ENCODE peak calls at places on chromosome 20, in nine cellular contexts. Y is A673; B is neural progenitor cell; K is fibroblast of pulmonary artery; E is pancreas; T is heart right ventricle; S is CD8-positive, alpha-beta T cell; X is foreskin fibroblast; H is esophagus squamous epithelium. Z is an unnamed sample.

GRCh38 chr20:38126146-38126912 is 38.7 kb downstream of the TGM2 start:
- DNase-seq in E (peak), X (no peak), Y (no peak), T (no peak), K (peak), H (no peak), B (no peak), S (no peak), Z (no peak)

GRCh38 chr20:50916257-50916656 is 15.0 kb downstream of the ADNP start:
- DNase-seq in S (no peak), B (no peak), T (no peak), E (no peak), Y (peak), K (peak), X (peak), H (no peak), Z (no peak)

GRCh38 chr20:52132337-52132736 is 59.2 kb downstream of the ZFP64 start:
- DNase-seq in E (no peak), X (no peak), Y (no peak), T (no peak), K (no peak), S (no peak), B (no peak), H (no peak), Z (no peak)

GRCh38 chr20:13857961-13858360 is 73.1 kb downstream of the NDUFAF5 start:
- DNase-seq in Y (no peak), T (no peak), K (no peak), S (no peak), X (no peak), B (no peak), H (no peak), E (no peak), Z (no peak)

GRCh38 chr20:50077818-50078601 is 34.9 kb downstream of the UBE2V1 start:
- DNase-seq in S (no peak), X (no peak), E (no peak), B (no peak), H (no peak), K (no peak), Y (no peak), T (no peak), Z (no peak)

GRCh38 chr20:420721-421574 is 12.8 kb downstream of the RBCK1 start:
- DNase-seq in Y (peak), E (peak), K (no peak), T (no peak), S (no peak), B (no peak), X (no peak), H (no peak), Z (no peak)

GRCh38 chr20:19692685-19693119 is 65.4 kb upstream of the RIN2 start:
- DNase-seq in Y (peak), B (peak), H (no peak), E (peak), S (peak), X (no peak), T (peak), K (peak), Z (no peak)

GRCh38 chr20:32231847-32232246 is 24.2 kb downstream of the POFUT1 start:
- DNase-seq in T (no peak), B (no peak), H (no peak), S (peak), E (no peak), X (no peak), Y (peak), K (peak), Z (peak)

GRCh38 chr20:10453241-10453640 is 18.1 kb downstream of the SLX4IP start:
- DNase-seq in X (no peak), T (no peak), S (peak), Y (no peak), K (no peak), B (no peak), E (no peak), H (no peak), Z (no peak)

GRCh38 chr20:45935416-45936046 is 1.0 kb downstream of the PCIF1 start:
- DNase-seq in X (no peak), H (no peak), K (no peak), T (no peak), B (no peak), S (no peak), E (peak), Y (no peak), Z (no peak)

GRCh38 chr20:47271216-47271615 is 85.3 kb downstream of the ZMYND8 start:
- DNase-seq in Y (no peak), B (no peak), E (no peak), S (no peak), X (no peak), K (no peak), H (no peak), T (no peak), Z (no peak)

GRCh38 chr20:39661833-39662232 is 699.7 kb downstream of the DHX35 start:
- DNase-seq in K (peak), T (no peak), B (no peak), H (no peak), Y (peak), X (peak), E (no peak), S (no peak), Z (peak)

GRCh38 chr20:46388201-46388836 is 18.1 kb downstream of the ELMO2 start:
- DNase-seq in Y (no peak), B (no peak), H (no peak), S (no peak), X (no peak), K (no peak), E (no peak), T (no peak), Z (no peak)

GRCh38 chr20:46568570-46569129 is 18.2 kb upstream of the OCSTAMP start:
- DNase-seq in S (no peak), Y (peak), X (peak), K (peak), E (peak), H (no peak), B (no peak), T (peak), Z (no peak)

GRCh38 chr20:37734228-37734980 is 40.6 kb downstream of the CTNNBL1 start:
- DNase-seq in B (no peak), S (no peak), T (no peak), Y (no peak), K (peak), E (no peak), H (no peak), X (no peak), Z (no peak)

GRCh38 chr20:51513545-51513944 is 29.0 kb downstream of the NFATC2 start:
- DNase-seq in B (no peak), S (no peak), K (no peak), T (no peak), E (no peak), Y (no peak), X (no peak), H (no peak), Z (no peak)

GRCh38 chr20:6395695-6396094 is 272.9 kb upstream of the FERMT1 start:
- DNase-seq in X (no peak), T (no peak), S (no peak), E (no peak), Y (peak), K (peak), B (no peak), H (no peak), Z (no peak)

GRCh38 chr20:29319725-29320124 is 1937.7 kb upstream of the DEFB115 start:
- DNase-seq in X (no peak), E (peak), T (no peak), B (no peak), K (no peak), S (peak), Y (no peak), H (no peak), Z (no peak)

GRCh38 chr20:5090191-5090590 is 29.6 kb downstream of the PCNA start:
- DNase-seq in S (no peak), X (no peak), H (no peak), K (peak), Y (no peak), E (no peak), T (peak), B (no peak), Z (no peak)

GRCh38 chr20:20205141-20205861 is 153.0 kb downstream of the CFAP61 start:
- DNase-seq in T (no peak), E (no peak), H (no peak), B (no peak), Y (no peak), K (no peak), X (no peak), S (no peak), Z (no peak)

GRCh38 chr20:22692119-22692475 is 107.7 kb upstream of the FOXA2 start:
- DNase-seq in T (no peak), E (no peak), B (no peak), H (no peak), X (no peak), K (no peak), S (no peak), Y (no peak), Z (no peak)

GRCh38 chr20:44070139-44070900 is 116.7 kb downstream of the JPH2 start:
- DNase-seq in S (peak), E (no peak), X (no peak), K (no peak), Y (no peak), B (no peak), T (no peak), H (no peak), Z (no peak)

GRCh38 chr20:41058007-41058673 is 29.5 kb downstream of the TOP1 start:
- DNase-seq in K (peak), X (peak), T (no peak), E (no peak), B (no peak), S (no peak), H (no peak), Y (peak), Z (peak)

GRCh38 chr20:62618622-62619529 is 23.4 kb upstream of the SLCO4A1 start:
- DNase-seq in Y (peak), H (no peak), B (peak), T (no peak), K (no peak), S (peak), X (no peak), E (peak), Z (no peak)

GRCh38 chr20:45347936-45348809 is at the start of gene SDC4:
- DNase-seq in H (no peak), B (peak), T (peak), E (peak), K (peak), S (peak), X (peak), Y (peak), Z (no peak)

GRCh38 chr20:38932457-38933120 is 6.4 kb downstream of the FAM83D start:
- DNase-seq in T (no peak), X (peak), H (no peak), B (no peak), Y (no peak), E (no peak), K (peak), S (no peak), Z (peak)

GRCh38 chr20:58584881-58585752 is 66.0 kb upstream of the STX16 start:
- DNase-seq in H (no peak), Y (no peak), T (no peak), K (peak), B (peak), E (no peak), S (no peak), X (peak), Z (no peak)

GRCh38 chr20:36784900-36785299 is 11.3 kb upstream of the DSN1 start:
- DNase-seq in B (no peak), T (peak), Y (no peak), S (no peak), H (no peak), X (no peak), E (no peak), K (no peak), Z (no peak)

GRCh38 chr20:25696384-25697131 is at the start of gene ZNF337:
- DNase-seq in T (peak), Y (peak), X (peak), H (peak), K (peak), E (peak), S (peak), B (peak), Z (peak)
- TF ChIP-seq CTCF in T (peak), Y (peak), X (peak), H (peak), K (no peak), E (no peak), S (no peak), B (peak), Z (peak)

GRCh38 chr20:1467355-1468116 is 887 bp upstream of the NSFL1C start:
- DNase-seq in E (peak), B (peak), Y (no peak), H (no peak), X (no peak), K (no peak), S (no peak), T (peak), Z (no peak)

GRCh38 chr20:1465470-1466210 is 1.0 kb downstream of the NSFL1C start:
- DNase-seq in T (no peak), Y (no peak), H (no peak), E (no peak), S (no peak), B (no peak), K (peak), X (no peak), Z (no peak)

GRCh38 chr20:1468117-1468624 is 1.5 kb upstream of the NSFL1C start:
- DNase-seq in T (no peak), H (no peak), X (no peak), Y (no peak), B (no peak), E (no peak), K (no peak), S (no peak), Z (no peak)

GRCh38 chr20:1466211-1467081 is at the start of gene NSFL1C:
- DNase-seq in T (peak), K (peak), S (peak), Y (peak), E (peak), H (peak), X (peak), B (peak), Z (no peak)

GRCh38 chr20:1467082-1467354 is 369 bp upstream of the NSFL1C start:
- DNase-seq in S (no peak), H (no peak), T (no peak), K (no peak), B (no peak), E (no peak), Y (no peak), X (no peak), Z (no peak)
- H3K4me3 ChIP-seq in S (peak), H (peak), T (peak), K (no peak), B (no peak), E (no peak), Y (peak), X (peak), Z (peak)

GRCh38 chr20:8774412-8774811 is 294.5 kb upstream of the PLCB4 start:
- DNase-seq in Y (no peak), E (no peak), X (no peak), B (no peak), S (no peak), K (no peak), H (no peak), T (no peak), Z (no peak)
- TF ChIP-seq CTCF in Y (no peak), E (no peak), X (no peak), B (no peak), S (no peak), K (no peak), H (no peak), T (no peak), Z (no peak)

GRCh38 chr20:3812259-3812681 is 8.1 kb upstream of the AP5S1 start:
- DNase-seq in X (no peak), T (no peak), Y (no peak), K (no peak), S (no peak), H (no peak), E (no peak), B (no peak), Z (no peak)
- H3K4me3 ChIP-seq in X (no peak), T (no peak), Y (no peak), K (no peak), S (no peak), H (no peak), E (no peak), B (no peak), Z (no peak)

GRCh38 chr20:57310821-57311514 is 18.6 kb upstream of the SPO11 start:
- DNase-seq in T (no peak), X (no peak), B (no peak), Y (no peak), K (no peak), S (no peak), E (no peak), H (no peak), Z (no peak)
- TF ChIP-seq CTCF in T (no peak), X (no peak), B (no peak), Y (no peak), K (no peak), S (no peak), E (no peak), H (no peak), Z (no peak)

Z was measured in AG04449.